ENCODE peak calls at places on chromosomes 1 and 21, in seven cellular contexts. F is Panc1, K is brain pericyte, J is HS-5, A is WTC11, N is GM18507, B is MV-4-11. V is an unnamed sample.

GRCh38 chr1:224273651-224274050 is 56.3 kb downstream of the NVL start:
- DNase-seq in F (no peak), K (no peak), J (peak), A (no peak), N (no peak), B (no peak), V (no peak)

GRCh38 chr1:67148516-67149178 is 13.9 kb upstream of the C1orf141 start:
- DNase-seq in F (no peak), K (no peak), J (no peak), A (no peak), N (no peak), B (no peak), V (no peak)

GRCh38 chr1:220380885-220381284 is 108.6 kb upstream of the RAB3GAP2 start:
- DNase-seq in F (no peak), K (no peak), J (no peak), A (no peak), N (no peak), B (no peak), V (no peak)

GRCh38 chr1:232386294-232386693 is 243.6 kb downstream of the SIPA1L2 start:
- DNase-seq in F (no peak), K (no peak), J (no peak), A (no peak), N (no peak), B (no peak), V (no peak)

GRCh38 chr1:23966973-23967493 is 7.4 kb downstream of the PNRC2 start:
- DNase-seq in F (no peak), K (no peak), J (no peak), A (no peak), N (no peak), B (no peak), V (no peak)

GRCh38 chr21:38875694-38876492 is 70.2 kb downstream of the ETS2 start:
- DNase-seq in F (no peak), K (no peak), J (no peak), A (no peak), N (no peak), B (peak), V (no peak)

GRCh38 chr1:66758247-66758755 is 6.0 kb downstream of the DYNLT5 start:
- DNase-seq in F (no peak), K (no peak), J (no peak), A (no peak), N (no peak), B (peak), V (no peak)

GRCh38 chr1:187877220-187877619 is 1048.5 kb downstream of the PLA2G4A start:
- DNase-seq in F (no peak), K (no peak), J (no peak), A (no peak), N (no peak), B (no peak), V (no peak)

GRCh38 chr1:59366352-59366751 is 69.5 kb downstream of the FGGY start:
- DNase-seq in F (no peak), K (no peak), J (peak), A (no peak), N (no peak), B (no peak), V (no peak)

GRCh38 chr1:25729774-25730173 is 70.2 kb upstream of the SELENON start:
- DNase-seq in F (no peak), K (no peak), J (no peak), A (no peak), N (no peak), B (no peak), V (peak)

GRCh38 chr1:194014004-194014403 is 827.6 kb upstream of the B3GALT2 start:
- DNase-seq in F (no peak), K (no peak), J (no peak), A (no peak), N (no peak), B (no peak), V (no peak)

GRCh38 chr1:110872366-110872744 is 593 bp upstream of the CD53 start:
- DNase-seq in F (no peak), K (no peak), J (no peak), A (no peak), N (no peak), B (peak), V (no peak)

GRCh38 chr1:156295391-156295947 is at the start of gene GLMP:
- DNase-seq in F (no peak), K (no peak), J (no peak), A (peak), N (peak), B (peak), V (peak)

GRCh38 chr21:46128983-46129571 is 26.3 kb downstream of the FTCD start:
- DNase-seq in F (no peak), K (no peak), J (no peak), A (no peak), N (no peak), B (no peak), V (peak)

GRCh38 chr1:218384576-218384975 is 39.4 kb downstream of the TGFB2 start:
- DNase-seq in F (no peak), K (no peak), J (no peak), A (no peak), N (no peak), B (peak), V (no peak)

GRCh38 chr1:69523032-69523431 is 44.7 kb upstream of the LRRC7 start:
- DNase-seq in F (no peak), K (peak), J (peak), A (no peak), N (no peak), B (no peak), V (no peak)